ENCODE peak calls at places on chromosomes 3 and 15, in seven cellular contexts. A is fibroblast of the aortic adventitia, L is tibial artery, K is A549, T is ovary, W is psoas muscle, G is fibroblast of mammary gland. M is an unnamed sample.
A peak's percentile ranks its signal among the peaks of the same experiment; 100 is the strongest.

GRCh38 chr3:41045491-41045890 is 153.8 kb upstream of the CTNNB1 start:
- DNase-seq in L (no peak), G (no peak), K (no peak), W (no peak), T (no peak), A (no peak), M (no peak)

GRCh38 chr3:56787258-56787777 is 14.4 kb downstream of the ARHGEF3 start:
- DNase-seq in A (no peak), K (no peak), W (no peak), T (no peak), G (no peak), L (no peak), M (no peak)

GRCh38 chr15:66133247-66133646 is 120.3 kb downstream of the MEGF11 start:
- DNase-seq in G (no peak), W (no peak), T (peak; percentile 57), K (no peak), L (no peak), A (no peak), M (no peak)

GRCh38 chr15:56339594-56339993 is 25.6 kb upstream of the TEX9 start:
- DNase-seq in A (no peak), G (peak; percentile 21), K (no peak), L (no peak), W (no peak), T (no peak), M (no peak)

GRCh38 chr3:66276705-66277274 is 56.0 kb downstream of the SLC25A26 start:
- DNase-seq in T (no peak), A (peak; percentile 89), W (no peak), K (peak; percentile 4), L (no peak), G (peak; percentile 79), M (peak; percentile 75)

GRCh38 chr15:94749848-94750617 is 518.7 kb downstream of the MCTP2 start:
- DNase-seq in L (no peak), G (no peak), A (no peak), K (no peak), T (no peak), W (no peak), M (no peak)

GRCh38 chr3:175411405-175411804 is 552.3 kb downstream of the NAALADL2 start:
- DNase-seq in K (no peak), A (no peak), W (no peak), G (no peak), T (no peak), L (no peak), M (no peak)

GRCh38 chr3:40018369-40018768 is 209.0 kb downstream of the MYRIP start:
- DNase-seq in K (no peak), G (no peak), W (no peak), L (no peak), A (no peak), T (no peak), M (no peak)

GRCh38 chr15:86691091-86691490 is 611.4 kb downstream of the AGBL1 start:
- DNase-seq in G (no peak), K (no peak), W (no peak), T (no peak), A (no peak), L (no peak), M (no peak)

GRCh38 chr3:133980035-133980434 is 49.7 kb downstream of the SLCO2A1 start:
- DNase-seq in A (no peak), L (no peak), W (no peak), K (no peak), T (no peak), G (no peak), M (no peak)

GRCh38 chr3:127915937-127916480 is 977 bp downstream of the KBTBD12 start:
- DNase-seq in K (no peak), L (no peak), W (no peak), G (no peak), T (no peak), A (no peak), M (no peak)

GRCh38 chr15:35256555-35256954 is 171.5 kb upstream of the NANOGP8 start:
- DNase-seq in K (no peak), W (no peak), L (no peak), G (peak; percentile 59), A (no peak), T (no peak), M (no peak)

GRCh38 chr3:113697192-113698090 is 999 bp upstream of the USF3 start:
- DNase-seq in L (no peak), W (no peak), G (no peak), T (peak; percentile 40), K (peak; percentile 36), A (peak; percentile 35), M (peak; percentile 47)

GRCh38 chr3:190456779-190457178 is 7.1 kb upstream of the TMEM207 start:
- DNase-seq in T (no peak), L (no peak), K (no peak), G (no peak), W (no peak), A (no peak), M (no peak)

GRCh38 chr15:47588968-47589367 is 128.3 kb upstream of the SEMA6D start:
- DNase-seq in A (no peak), K (no peak), G (no peak), T (no peak), W (no peak), L (no peak), M (no peak)

GRCh38 chr3:41202834-41203345 is 3.6 kb downstream of the CTNNB1 start:
- DNase-seq in G (peak; percentile 72), K (no peak), T (no peak), L (no peak), A (peak; percentile 68), W (no peak), M (no peak)

GRCh38 chr3:188839187-188839695 is 332.5 kb upstream of the TPRG1 start:
- DNase-seq in L (no peak), G (no peak), K (no peak), A (no peak), T (no peak), W (no peak), M (no peak)

GRCh38 chr3:12556723-12557471 is at the start of gene MKRN2:
- DNase-seq in W (peak; percentile 87), L (peak; percentile 93), K (peak; percentile 74), T (peak; percentile 91), G (peak; percentile 76), A (peak; percentile 75), M (peak; percentile 88)

GRCh38 chr3:23263796-23264195 is 60.7 kb downstream of the UBE2E2 start:
- DNase-seq in G (peak; percentile 71), W (no peak), A (peak; percentile 79), T (no peak), K (peak; percentile 3), L (no peak), M (no peak)

GRCh38 chr15:51756482-51756881 is 5.1 kb downstream of the TMOD2 start:
- DNase-seq in A (no peak), T (no peak), W (no peak), K (no peak), G (no peak), L (no peak), M (no peak)

GRCh38 chr15:51758645-51759044 is 7.2 kb downstream of the TMOD2 start:
- DNase-seq in L (no peak), W (peak; percentile 37), T (peak; percentile 77), K (no peak), A (peak; percentile 81), G (peak; percentile 97), M (peak; percentile 56)

GRCh38 chr15:51757463-51757862 is 6.1 kb downstream of the TMOD2 start:
- DNase-seq in A (no peak), W (no peak), T (no peak), G (no peak), K (no peak), L (no peak), M (no peak)

GRCh38 chr15:51760805-51761204 is 9.4 kb downstream of the TMOD2 start:
- DNase-seq in A (no peak), G (no peak), T (no peak), W (no peak), K (no peak), L (no peak), M (no peak)

GRCh38 chr15:51759557-51760070 is 8.2 kb downstream of the TMOD2 start:
- DNase-seq in T (peak; percentile 46), G (peak; percentile 97), A (peak; percentile 97), K (no peak), L (no peak), W (no peak), M (peak; percentile 27)
- TF ChIP-seq CTCF in T (no peak), G (peak; percentile 53), A (peak; percentile 42), K (no peak), L (no peak), W (no peak), M (peak; percentile 31)

GRCh38 chr15:70002897-70003296 is 94.8 kb downstream of the TLE3 start:
- DNase-seq in W (no peak), K (no peak), G (no peak), A (no peak), L (no peak), T (no peak), M (no peak)
- H3K4me3 ChIP-seq in W (no peak overlapping the region), K (no peak overlapping the region), G (no peak overlapping the region), A (no peak overlapping the region), L (no peak overlapping the region), T (no peak overlapping the region), M (no peak overlapping the region)

GRCh38 chr15:69410290-69410874 is 3.8 kb upstream of the KIF23 start:
- DNase-seq in W (no peak), T (no peak), L (no peak), A (no peak), K (peak; percentile 84), G (no peak), M (no peak)
- TF ChIP-seq CTCF in W (peak; percentile 24), T (no peak), L (peak; percentile 39), A (peak; percentile 30), K (peak; percentile 56), G (peak; percentile 28), M (no peak)

GRCh38 chr3:170867143-170867542 is 2.9 kb downstream of the RPL22L1 start:
- DNase-seq in L (no peak), K (no peak), W (no peak), A (no peak), G (no peak), T (no peak), M (no peak)
- H3K4me3 ChIP-seq in L (no peak overlapping the region), K (peak overlapping the region; percentile 68), W (peak overlapping the region; percentile 82), A (peak overlapping the region; percentile 15), G (peak overlapping the region; percentile 99), T (no peak overlapping the region), M (no peak overlapping the region)

GRCh38 chr15:58840048-58840447 is 68.9 kb downstream of the MINDY2 start:
- DNase-seq in G (peak; percentile 38), K (no peak), W (no peak), L (no peak), A (peak; percentile 69), T (no peak), M (no peak)
- TF ChIP-seq CTCF in G (no peak), K (no peak), W (no peak), L (no peak), A (no peak), T (no peak), M (no peak)

DNA sequence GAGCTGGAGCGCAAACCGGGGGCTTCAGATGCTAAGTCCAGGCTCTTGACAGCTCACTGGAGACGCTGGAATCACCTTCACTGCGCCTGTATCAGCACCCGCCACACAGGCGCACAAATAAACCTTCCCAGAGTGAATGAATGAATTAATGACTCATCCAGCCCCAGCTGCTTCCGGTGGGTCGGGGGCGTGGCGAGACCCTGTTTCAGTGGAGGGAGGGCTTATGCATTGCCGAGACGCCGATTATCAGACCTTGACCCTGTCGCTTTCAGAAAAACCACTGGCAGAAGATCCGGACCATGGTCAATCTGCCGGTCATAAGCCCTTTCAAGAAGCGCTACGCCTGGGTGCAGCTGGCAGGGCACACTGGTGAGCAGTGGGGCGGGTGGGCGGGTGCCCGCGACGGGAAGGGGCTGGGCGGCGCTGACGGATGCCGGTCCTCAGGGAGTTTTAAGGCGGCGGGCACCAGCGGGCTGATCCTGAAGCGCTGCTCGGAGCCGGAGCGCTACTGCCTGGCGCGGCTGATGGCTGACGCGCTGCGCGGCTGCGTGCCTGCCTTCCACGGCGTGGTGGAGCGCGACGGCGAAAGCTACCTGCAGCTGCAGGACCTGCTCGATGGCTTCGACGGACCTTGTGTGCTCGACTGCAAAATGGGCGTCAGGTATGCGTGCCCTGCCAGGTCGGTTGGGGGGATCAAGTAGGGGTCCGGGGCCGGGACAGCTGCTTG is 7.7 kb downstream of the ITPKA start:
- DNase-seq in A (no peak), L (no peak), W (no peak), T (no peak), K (no peak), G (peak; percentile 12), M (no peak)
- H3K4me3 ChIP-seq in A (no peak overlapping the region), L (no peak overlapping the region), W (peak overlapping the region; percentile 51), T (no peak overlapping the region), K (no peak overlapping the region), G (no peak overlapping the region), M (peak overlapping the region; percentile 31)

M was measured in heart right ventricle.